ENCODE peak calls at places on chromosomes 13 and 19, in seven cellular contexts. One of them, this sample, is unnamed.

GRCh38 chr13:112854321-112854720 is 114.7 kb upstream of the MCF2L start:
- DNase-seq in fibroblast of the conjunctiva: no peak
- DNase-seq in WTC11: no peak
- DNase-seq in kidney epithelial cell: no peak
- DNase-seq in stomach: no peak
- DNase-seq in HL-60: no peak
- DNase-seq in activated CD4-positive, alpha-beta T cell treated with anti-CD3 and anti-CD28 coated beads, Interleukin-2, amount 10 ng/mL, durations not matched to agents 7 days and 5 days: no peak
- DNase-seq in this sample: no peak

GRCh38 chr13:30408319-30409101 is 13.8 kb upstream of the UBE2L5 start:
- DNase-seq in HL-60: peak
- DNase-seq in activated CD4-positive, alpha-beta T cell treated with anti-CD3 and anti-CD28 coated beads, Interleukin-2, amount 10 ng/mL, durations not matched to agents 7 days and 5 days: peak
- DNase-seq in kidney epithelial cell: no peak
- DNase-seq in WTC11: peak
- DNase-seq in fibroblast of the conjunctiva: peak
- DNase-seq in stomach: peak
- DNase-seq in this sample: peak

GRCh38 chr13:87677043-87677333 is 5.8 kb downstream of the SLITRK5 start:
- DNase-seq in WTC11: no peak
- DNase-seq in activated CD4-positive, alpha-beta T cell treated with anti-CD3 and anti-CD28 coated beads, Interleukin-2, amount 10 ng/mL, durations not matched to agents 7 days and 5 days: no peak
- DNase-seq in kidney epithelial cell: no peak
- DNase-seq in HL-60: no peak
- DNase-seq in stomach: no peak
- DNase-seq in fibroblast of the conjunctiva: no peak
- DNase-seq in this sample: no peak

GRCh38 chr19:6211632-6212402 is 68.0 kb downstream of the MLLT1 start:
- DNase-seq in fibroblast of the conjunctiva: no peak
- DNase-seq in HL-60: no peak
- DNase-seq in activated CD4-positive, alpha-beta T cell treated with anti-CD3 and anti-CD28 coated beads, Interleukin-2, amount 10 ng/mL, durations not matched to agents 7 days and 5 days: no peak
- DNase-seq in kidney epithelial cell: no peak
- DNase-seq in WTC11: no peak
- DNase-seq in stomach: no peak
- DNase-seq in this sample: no peak

GRCh38 chr13:79659161-79659560 is 178.2 kb downstream of the NDFIP2 start:
- DNase-seq in HL-60: peak
- DNase-seq in WTC11: no peak
- DNase-seq in activated CD4-positive, alpha-beta T cell treated with anti-CD3 and anti-CD28 coated beads, Interleukin-2, amount 10 ng/mL, durations not matched to agents 7 days and 5 days: no peak
- DNase-seq in fibroblast of the conjunctiva: peak
- DNase-seq in kidney epithelial cell: no peak
- DNase-seq in stomach: no peak
- DNase-seq in this sample: no peak

GRCh38 chr13:44191504-44192171 is 182.0 kb upstream of the SERP2 start:
- DNase-seq in stomach: peak
- DNase-seq in activated CD4-positive, alpha-beta T cell treated with anti-CD3 and anti-CD28 coated beads, Interleukin-2, amount 10 ng/mL, durations not matched to agents 7 days and 5 days: peak
- DNase-seq in WTC11: peak
- DNase-seq in fibroblast of the conjunctiva: peak
- DNase-seq in HL-60: peak
- DNase-seq in kidney epithelial cell: no peak
- DNase-seq in this sample: peak

GRCh38 chr13:70893832-70894231 is 785.6 kb upstream of the KLHL1 start:
- DNase-seq in kidney epithelial cell: no peak
- DNase-seq in HL-60: peak
- DNase-seq in stomach: no peak
- DNase-seq in activated CD4-positive, alpha-beta T cell treated with anti-CD3 and anti-CD28 coated beads, Interleukin-2, amount 10 ng/mL, durations not matched to agents 7 days and 5 days: no peak
- DNase-seq in fibroblast of the conjunctiva: no peak
- DNase-seq in WTC11: no peak
- DNase-seq in this sample: no peak

GRCh38 chr13:100269837-100270236 is 180.9 kb downstream of the PCCA start:
- DNase-seq in WTC11: no peak
- DNase-seq in activated CD4-positive, alpha-beta T cell treated with anti-CD3 and anti-CD28 coated beads, Interleukin-2, amount 10 ng/mL, durations not matched to agents 7 days and 5 days: no peak
- DNase-seq in HL-60: no peak
- DNase-seq in stomach: peak
- DNase-seq in fibroblast of the conjunctiva: peak
- DNase-seq in kidney epithelial cell: no peak
- DNase-seq in this sample: no peak

GRCh38 chr13:76845865-76846264 is 40.3 kb downstream of the KCTD12 start:
- DNase-seq in kidney epithelial cell: no peak
- DNase-seq in WTC11: no peak
- DNase-seq in HL-60: no peak
- DNase-seq in activated CD4-positive, alpha-beta T cell treated with anti-CD3 and anti-CD28 coated beads, Interleukin-2, amount 10 ng/mL, durations not matched to agents 7 days and 5 days: no peak
- DNase-seq in fibroblast of the conjunctiva: no peak
- DNase-seq in stomach: no peak
- DNase-seq in this sample: no peak

GRCh38 chr19:33064778-33065550 is at the start of gene RHPN2:
- DNase-seq in fibroblast of the conjunctiva: peak
- DNase-seq in activated CD4-positive, alpha-beta T cell treated with anti-CD3 and anti-CD28 coated beads, Interleukin-2, amount 10 ng/mL, durations not matched to agents 7 days and 5 days: peak
- DNase-seq in WTC11: peak
- DNase-seq in kidney epithelial cell: no peak
- DNase-seq in stomach: peak
- DNase-seq in HL-60: no peak
- DNase-seq in this sample: peak

GRCh38 chr19:40799558-40800338 is 757 bp downstream of the EGLN2 start:
- DNase-seq in kidney epithelial cell: no peak
- DNase-seq in fibroblast of the conjunctiva: no peak
- DNase-seq in HL-60: no peak
- DNase-seq in WTC11: peak
- DNase-seq in stomach: peak
- DNase-seq in activated CD4-positive, alpha-beta T cell treated with anti-CD3 and anti-CD28 coated beads, Interleukin-2, amount 10 ng/mL, durations not matched to agents 7 days and 5 days: peak
- DNase-seq in this sample: peak

GRCh38 chr19:39064405-39064804 is 19.8 kb upstream of the ACP7 start:
- DNase-seq in WTC11: no peak
- DNase-seq in fibroblast of the conjunctiva: no peak
- DNase-seq in kidney epithelial cell: no peak
- DNase-seq in HL-60: no peak
- DNase-seq in stomach: no peak
- DNase-seq in activated CD4-positive, alpha-beta T cell treated with anti-CD3 and anti-CD28 coated beads, Interleukin-2, amount 10 ng/mL, durations not matched to agents 7 days and 5 days: no peak
- DNase-seq in this sample: no peak